ENCODE peak calls at places on chromosomes 6 and 20, in seven cellular contexts. V is neuronal stem cell, T is mesendoderm, C is H9, M is trophoblast cell, N is IMR-90, B is H1. J is an unnamed sample.

GRCh38 chr6:99522531-99522930 is 7.3 kb upstream of the USP45 start:
- DNase-seq in V (no peak), T (peak; percentile 5), C (no peak), M (no peak), N (peak; percentile 71), B (no peak), J (peak; percentile 77)

GRCh38 chr6:53673138-53673801 is 7.7 kb upstream of the KLHL31 start:
- DNase-seq in V (no peak), T (peak; percentile 71), C (no peak), M (no peak), N (peak; percentile 83), B (no peak), J (peak; percentile 69)

GRCh38 chr6:34095741-34096140 is 50.1 kb downstream of the GRM4 start:
- DNase-seq in V (no peak), T (no peak), C (no peak), M (no peak), N (no peak), B (no peak), J (no peak)

GRCh38 chr6:39758905-39759605 is 33.1 kb upstream of the DAAM2 start:
- DNase-seq in V (no peak), T (no peak), C (no peak), M (peak; percentile 83), N (no peak), B (no peak), J (no peak)

GRCh38 chr6:11535801-11536230 is 1.7 kb upstream of the TMEM170B start:
- DNase-seq in V (no peak), T (no peak), C (no peak), M (peak; percentile 85), N (peak; percentile 46), B (no peak), J (peak; percentile 26)

GRCh38 chr6:17418281-17419188 is 25.1 kb downstream of the CAP2 start:
- DNase-seq in V (no peak), T (peak; percentile 95), C (peak; percentile 28), M (peak; percentile 94), N (peak; percentile 53), B (no peak), J (peak; percentile 78)

GRCh38 chr6:35181313-35181932 is 32.3 kb upstream of the SCUBE3 start:
- DNase-seq in V (no peak), T (peak; percentile 23), C (no peak), M (no peak), N (peak; percentile 64), B (no peak), J (peak; percentile 72)

GRCh38 chr6:39496951-39497350 is 174.4 kb upstream of the KCNK16 start:
- DNase-seq in V (no peak), T (no peak), C (no peak), M (no peak), N (no peak), B (no peak), J (peak; percentile 85)

GRCh38 chr6:2846873-2847224 is 5.2 kb upstream of the SERPINB1 start:
- DNase-seq in V (no peak), T (no peak), C (no peak), M (no peak), N (no peak), B (no peak), J (no peak)

GRCh38 chr20:63830821-63831593 is at the start of gene ZBTB46:
- DNase-seq in V (no peak), T (peak; percentile 46), C (no peak), M (peak; percentile 63), N (peak; percentile 49), B (no peak), J (peak; percentile 53)

GRCh38 chr20:17491488-17491887 is 39.7 kb downstream of the BFSP1 start:
- DNase-seq in V (no peak), T (no peak), C (peak; percentile 10), M (no peak), N (no peak), B (no peak), J (no peak)
- H2BK120ac ChIP-seq in V (no peak overlapping the region), T (no peak overlapping the region), C (no peak overlapping the region), M (no peak overlapping the region), N (no peak overlapping the region), B (no peak overlapping the region), J (no peak overlapping the region)

GRCh38 chr6:305371-306206 is 13.3 kb downstream of the DUSP22 start:
- DNase-seq in V (no peak), T (no peak), C (no peak), M (no peak), N (no peak), B (no peak), J (no peak)
- H3K27ac ChIP-seq in V (no peak overlapping the region), T (no peak overlapping the region), C (no peak overlapping the region), M (no peak overlapping the region), N (no peak overlapping the region), B (no peak overlapping the region), J (peak overlapping the region; percentile 65)

DNA sequence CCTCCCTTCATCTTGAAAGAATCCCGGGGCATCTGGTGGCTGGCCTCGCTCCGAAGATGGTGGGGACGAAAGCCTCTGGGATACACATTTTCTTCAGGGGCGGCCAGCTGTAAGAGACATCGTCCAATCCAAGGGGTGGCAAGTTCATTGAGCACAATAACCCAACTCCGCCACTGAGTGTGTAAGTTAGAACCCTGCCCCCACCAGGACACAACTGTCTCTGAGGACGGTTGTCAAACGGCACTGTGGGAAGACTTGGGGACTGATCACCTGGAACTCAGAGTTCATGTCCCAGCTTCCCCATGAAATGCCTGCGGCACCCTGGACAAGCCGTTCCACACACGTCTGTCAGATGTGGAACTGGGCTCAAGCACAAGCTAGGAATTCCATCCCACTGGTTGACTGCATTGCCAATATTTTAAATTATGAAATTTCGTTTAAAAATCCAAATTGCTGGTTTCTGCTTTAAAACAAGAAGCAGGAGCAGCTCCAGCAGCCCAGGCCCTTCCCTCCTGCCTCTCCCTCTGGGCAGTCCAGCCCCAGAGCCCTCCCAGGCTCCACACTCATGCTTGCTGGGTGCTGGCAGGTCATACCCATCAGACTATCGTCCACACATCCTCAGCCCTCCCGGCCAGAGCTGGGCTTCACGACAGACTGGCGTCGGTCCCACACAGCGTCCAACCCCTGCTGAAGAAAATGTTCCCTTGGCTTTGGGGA is 80.9 kb upstream of the AFDN start:
- DNase-seq in V (no peak), T (no peak), C (no peak), M (peak; percentile 84), N (no peak), B (no peak), J (no peak)
- H2BK120ac ChIP-seq in V (no peak overlapping the region), T (no peak overlapping the region), C (no peak overlapping the region), M (peak overlapping the region; percentile 65), N (no peak overlapping the region), B (no peak overlapping the region), J (no peak overlapping the region)

GRCh38 chr20:61118429-61119224 is 133.4 kb upstream of the CDH4 start:
- DNase-seq in V (no peak), T (no peak), C (no peak), M (no peak), N (peak; percentile 85), B (no peak), J (peak; percentile 59)
- H3K27ac ChIP-seq in V (no peak overlapping the region), T (no peak overlapping the region), C (no peak overlapping the region), M (no peak overlapping the region), N (no peak overlapping the region), B (no peak overlapping the region), J (peak overlapping the region; percentile 73)

GRCh38 chr20:226958-227357 is at the start of gene DEFB129:
- DNase-seq in V (no peak), T (no peak), C (no peak), M (no peak), N (no peak), B (no peak), J (no peak)
- H2BK120ac ChIP-seq in V (no peak within 1 kb of the TSS), T (no peak within 1 kb of the TSS), C (no peak within 1 kb of the TSS), M (no peak within 1 kb of the TSS), N (no peak within 1 kb of the TSS), B (no peak within 1 kb of the TSS), J (no peak within 1 kb of the TSS)

GRCh38 chr6:160028487-160029275 is 59.8 kb downstream of the IGF2R start:
- DNase-seq in V (no peak), T (no peak), C (no peak), M (no peak), N (no peak), B (no peak), J (no peak)

GRCh38 chr6:160029525-160029924 is 60.6 kb downstream of the IGF2R start:
- DNase-seq in V (no peak), T (no peak), C (no peak), M (no peak), N (no peak), B (no peak), J (no peak)

GRCh38 chr6:160027931-160028330 is 59.0 kb downstream of the IGF2R start:
- DNase-seq in V (no peak), T (no peak), C (no peak), M (peak; percentile 49), N (no peak), B (no peak), J (no peak)

GRCh38 chr6:160031442-160031841 is 62.6 kb downstream of the IGF2R start:
- DNase-seq in V (no peak), T (no peak), C (no peak), M (no peak), N (peak; percentile 63), B (no peak), J (no peak)

DNA sequence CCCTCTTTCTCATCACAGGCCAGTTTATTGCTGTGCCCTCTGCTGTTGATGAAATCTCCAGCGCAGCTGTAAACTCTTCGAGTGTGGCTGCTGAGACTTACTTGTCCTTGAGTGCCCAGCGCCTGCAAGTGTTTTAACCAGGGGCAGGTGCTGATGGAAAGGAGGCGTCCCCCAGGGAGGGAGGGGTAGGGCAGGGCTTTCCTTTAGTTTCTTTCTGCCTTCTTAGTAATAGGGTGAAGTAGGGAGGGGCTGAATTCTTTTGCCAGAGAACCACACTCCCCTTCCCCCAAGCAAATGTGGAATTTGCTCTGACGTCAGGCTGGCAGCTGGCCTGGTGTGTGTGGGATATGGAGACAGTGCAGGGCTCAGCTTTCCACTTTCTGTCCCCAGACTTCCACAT is 61.2 kb downstream of the IGF2R start:
- DNase-seq in V (peak; percentile 79), T (peak; percentile 87), C (no peak), M (peak; percentile 9), N (peak; percentile 97), B (peak; percentile 25), J (peak; percentile 95)
- H3K27ac ChIP-seq in V (peak overlapping the region; percentile 81), T (no peak overlapping the region), C (no peak overlapping the region), M (peak overlapping the region; percentile 6), N (peak overlapping the region; percentile 43), B (no peak overlapping the region), J (peak overlapping the region; percentile 82)